ENCODE peak calls at places on chromosomes 16 and 17, in seven cellular contexts. One of them, this sample, is unnamed.

GRCh38 chr16:22198547-22199293 is 7.4 kb upstream of the EEF2K start:
- DNase-seq in activated naive CD4-positive, alpha-beta T cell treated with anti-CD3 and anti-CD28 coated beads, Interleukin-2, amount 50 U/mL, for 72 hours: no peak
- DNase-seq in right lobe of liver: no peak
- DNase-seq in mesendoderm: no peak
- DNase-seq in AG08395: no peak
- DNase-seq in sigmoid colon: no peak
- DNase-seq in psoas muscle: no peak
- DNase-seq in this sample: peak

GRCh38 chr17:19726615-19727376 is 10.4 kb upstream of the SLC47A2 start:
- DNase-seq in activated naive CD4-positive, alpha-beta T cell treated with anti-CD3 and anti-CD28 coated beads, Interleukin-2, amount 50 U/mL, for 72 hours: no peak
- DNase-seq in right lobe of liver: no peak
- DNase-seq in mesendoderm: no peak
- DNase-seq in AG08395: no peak
- DNase-seq in sigmoid colon: no peak
- DNase-seq in psoas muscle: no peak
- DNase-seq in this sample: no peak

GRCh38 chr16:8776193-8776592 is 21.2 kb downstream of the TMEM186 start:
- DNase-seq in activated naive CD4-positive, alpha-beta T cell treated with anti-CD3 and anti-CD28 coated beads, Interleukin-2, amount 50 U/mL, for 72 hours: no peak
- DNase-seq in right lobe of liver: no peak
- DNase-seq in mesendoderm: peak
- DNase-seq in AG08395: no peak
- DNase-seq in sigmoid colon: no peak
- DNase-seq in psoas muscle: no peak
- DNase-seq in this sample: no peak

GRCh38 chr16:6932871-6933390 is 399.7 kb upstream of the RBFOX1 start:
- DNase-seq in activated naive CD4-positive, alpha-beta T cell treated with anti-CD3 and anti-CD28 coated beads, Interleukin-2, amount 50 U/mL, for 72 hours: no peak
- DNase-seq in right lobe of liver: no peak
- DNase-seq in mesendoderm: no peak
- DNase-seq in AG08395: no peak
- DNase-seq in sigmoid colon: no peak
- DNase-seq in psoas muscle: no peak
- DNase-seq in this sample: no peak

GRCh38 chr17:29927546-29927945 is 2.5 kb downstream of the SSH2 start:
- DNase-seq in activated naive CD4-positive, alpha-beta T cell treated with anti-CD3 and anti-CD28 coated beads, Interleukin-2, amount 50 U/mL, for 72 hours: no peak
- DNase-seq in right lobe of liver: no peak
- DNase-seq in mesendoderm: no peak
- DNase-seq in AG08395: no peak
- DNase-seq in sigmoid colon: no peak
- DNase-seq in psoas muscle: no peak
- DNase-seq in this sample: no peak

GRCh38 chr16:53212899-53213235 is 158.1 kb downstream of the CHD9 start:
- DNase-seq in activated naive CD4-positive, alpha-beta T cell treated with anti-CD3 and anti-CD28 coated beads, Interleukin-2, amount 50 U/mL, for 72 hours: no peak
- DNase-seq in right lobe of liver: no peak
- DNase-seq in mesendoderm: no peak
- DNase-seq in AG08395: no peak
- DNase-seq in sigmoid colon: no peak
- DNase-seq in psoas muscle: no peak
- DNase-seq in this sample: no peak

GRCh38 chr17:81579821-81580321 is 27.7 kb upstream of the FAAP100 start:
- DNase-seq in activated naive CD4-positive, alpha-beta T cell treated with anti-CD3 and anti-CD28 coated beads, Interleukin-2, amount 50 U/mL, for 72 hours: no peak
- DNase-seq in right lobe of liver: no peak
- DNase-seq in mesendoderm: no peak
- DNase-seq in AG08395: peak
- DNase-seq in sigmoid colon: no peak
- DNase-seq in psoas muscle: no peak
- DNase-seq in this sample: no peak

GRCh38 chr17:21129023-21129681 is 2.4 kb downstream of the DHRS7B start:
- DNase-seq in activated naive CD4-positive, alpha-beta T cell treated with anti-CD3 and anti-CD28 coated beads, Interleukin-2, amount 50 U/mL, for 72 hours: no peak
- DNase-seq in right lobe of liver: no peak
- DNase-seq in mesendoderm: no peak
- DNase-seq in AG08395: peak
- DNase-seq in sigmoid colon: no peak
- DNase-seq in psoas muscle: peak
- DNase-seq in this sample: no peak

GRCh38 chr16:78770353-78771091 is 671.1 kb downstream of the WWOX start:
- DNase-seq in activated naive CD4-positive, alpha-beta T cell treated with anti-CD3 and anti-CD28 coated beads, Interleukin-2, amount 50 U/mL, for 72 hours: peak
- DNase-seq in right lobe of liver: peak
- DNase-seq in mesendoderm: peak
- DNase-seq in AG08395: peak
- DNase-seq in sigmoid colon: peak
- DNase-seq in psoas muscle: peak
- DNase-seq in this sample: peak

GRCh38 chr17:65182233-65182632 is 45.1 kb downstream of the RGS9 start:
- DNase-seq in activated naive CD4-positive, alpha-beta T cell treated with anti-CD3 and anti-CD28 coated beads, Interleukin-2, amount 50 U/mL, for 72 hours: no peak
- DNase-seq in right lobe of liver: no peak
- DNase-seq in mesendoderm: no peak
- DNase-seq in AG08395: no peak
- DNase-seq in sigmoid colon: no peak
- DNase-seq in psoas muscle: no peak
- DNase-seq in this sample: peak

GRCh38 chr16:85288869-85289660 is 176.8 kb upstream of the CIBAR2 start:
- DNase-seq in activated naive CD4-positive, alpha-beta T cell treated with anti-CD3 and anti-CD28 coated beads, Interleukin-2, amount 50 U/mL, for 72 hours: no peak
- DNase-seq in right lobe of liver: peak
- DNase-seq in mesendoderm: no peak
- DNase-seq in AG08395: no peak
- DNase-seq in sigmoid colon: no peak
- DNase-seq in psoas muscle: no peak
- DNase-seq in this sample: no peak

GRCh38 chr16:87806608-87807546 is 41.1 kb upstream of the KLHDC4 start:
- DNase-seq in activated naive CD4-positive, alpha-beta T cell treated with anti-CD3 and anti-CD28 coated beads, Interleukin-2, amount 50 U/mL, for 72 hours: peak
- DNase-seq in right lobe of liver: no peak
- DNase-seq in mesendoderm: peak
- DNase-seq in AG08395: peak
- DNase-seq in sigmoid colon: peak
- DNase-seq in psoas muscle: no peak
- DNase-seq in this sample: no peak

GRCh38 chr16:89786474-89787364 is 29.7 kb downstream of the FANCA start:
- DNase-seq in activated naive CD4-positive, alpha-beta T cell treated with anti-CD3 and anti-CD28 coated beads, Interleukin-2, amount 50 U/mL, for 72 hours: no peak
- DNase-seq in right lobe of liver: no peak
- DNase-seq in mesendoderm: no peak
- DNase-seq in AG08395: no peak
- DNase-seq in sigmoid colon: no peak
- DNase-seq in psoas muscle: no peak
- DNase-seq in this sample: no peak

GRCh38 chr16:47320546-47321315 is 140.1 kb downstream of the ITFG1 start:
- DNase-seq in activated naive CD4-positive, alpha-beta T cell treated with anti-CD3 and anti-CD28 coated beads, Interleukin-2, amount 50 U/mL, for 72 hours: no peak
- DNase-seq in right lobe of liver: no peak
- DNase-seq in mesendoderm: no peak
- DNase-seq in AG08395: peak
- DNase-seq in sigmoid colon: no peak
- DNase-seq in psoas muscle: no peak
- DNase-seq in this sample: no peak

GRCh38 chr16:75593825-75594820 is 27.9 kb downstream of the GABARAPL2 start:
- DNase-seq in activated naive CD4-positive, alpha-beta T cell treated with anti-CD3 and anti-CD28 coated beads, Interleukin-2, amount 50 U/mL, for 72 hours: no peak
- DNase-seq in right lobe of liver: no peak
- DNase-seq in mesendoderm: peak
- DNase-seq in AG08395: peak
- DNase-seq in sigmoid colon: no peak
- DNase-seq in psoas muscle: no peak
- DNase-seq in this sample: no peak

This sample was measured in GM20000.